ENCODE peak calls at places on chromosomes 5 and 9, in nine cellular contexts. K is GM12865, W is AG10803, A is heart left ventricle, N is transverse colon, M is tibial artery, P is endothelial cell, J is neural crest cell, L is brain microvascular endothelial cell. T is an unnamed sample.

GRCh38 chr5:152389209-152389608 is 15.9 kb downstream of the NMUR2 start:
- DNase-seq in P (no peak), W (no peak), J (no peak), M (no peak), L (no peak), N (no peak), A (no peak), K (no peak), T (no peak)

GRCh38 chr9:136083558-136084190 is 11.4 kb downstream of the NACC2 start:
- DNase-seq in N (no peak), K (no peak), M (peak), J (no peak), P (no peak), A (no peak), W (no peak), L (no peak), T (no peak)

GRCh38 chr5:168227973-168228615 is 63.4 kb upstream of the WWC1 start:
- DNase-seq in K (peak), A (no peak), M (no peak), N (no peak), L (no peak), W (peak), J (no peak), P (no peak), T (peak)

GRCh38 chr9:93899609-93900435 is 55.3 kb downstream of the BARX1 start:
- DNase-seq in L (no peak), K (no peak), J (no peak), M (peak), A (peak), P (no peak), N (peak), W (no peak), T (peak)

GRCh38 chr5:10310073-10310779 is 2.5 kb upstream of the CMBL start:
- DNase-seq in M (no peak), A (no peak), J (no peak), W (no peak), N (peak), K (no peak), L (peak), P (no peak), T (no peak)

GRCh38 chr5:141876628-141877477 is 1.4 kb downstream of the PCDH1 start:
- DNase-seq in A (no peak), W (no peak), P (no peak), N (peak), J (no peak), L (no peak), K (no peak), M (peak), T (no peak)

GRCh38 chr5:142853682-142854081 is 83.5 kb downstream of the ARHGAP26 start:
- DNase-seq in J (no peak), N (no peak), P (no peak), W (no peak), A (no peak), L (no peak), M (no peak), K (no peak), T (no peak)

GRCh38 chr5:37804401-37804800 is 35.4 kb downstream of the GDNF start:
- DNase-seq in N (no peak), L (no peak), K (no peak), P (no peak), M (no peak), A (no peak), J (no peak), W (no peak), T (no peak)

GRCh38 chr5:60639544-60639943 is 60.4 kb downstream of the DEPDC1B start:
- DNase-seq in A (no peak), N (no peak), L (no peak), P (no peak), K (no peak), W (no peak), M (no peak), J (no peak), T (no peak)

GRCh38 chr9:124615100-124615742 is 108.0 kb upstream of the NR5A1 start:
- DNase-seq in N (no peak), K (no peak), L (no peak), A (no peak), W (no peak), J (no peak), M (no peak), P (no peak), T (no peak)

GRCh38 chr5:37815913-37816312 is 23.9 kb downstream of the GDNF start:
- DNase-seq in W (no peak), J (no peak), L (no peak), M (no peak), K (no peak), N (no peak), A (no peak), P (no peak), T (no peak)

GRCh38 chr5:158979749-158980521 is 119.8 kb downstream of the EBF1 start:
- DNase-seq in K (no peak), L (peak), W (no peak), A (peak), P (peak), J (peak), M (peak), N (peak), T (no peak)

GRCh38 chr5:1824903-1825841 is 24.0 kb downstream of the NDUFS6 start:
- DNase-seq in M (no peak), W (no peak), K (no peak), A (no peak), P (no peak), L (no peak), N (no peak), J (no peak), T (no peak)

GRCh38 chr5:146233441-146233840 is 30.0 kb downstream of the RBM27 start:
- DNase-seq in A (peak), P (no peak), W (no peak), J (no peak), L (no peak), K (no peak), M (no peak), N (no peak), T (no peak)

GRCh38 chr9:90996154-90996788 is 194.7 kb downstream of the SYK start:
- DNase-seq in J (no peak), W (no peak), M (no peak), N (no peak), P (no peak), K (no peak), A (no peak), L (no peak), T (no peak)

GRCh38 chr5:154190652-154191304 is at the start of gene GALNT10:
- DNase-seq in L (no peak), N (peak), P (peak), M (peak), A (peak), W (peak), K (peak), J (no peak), T (peak)

GRCh38 chr9:76655121-76655531 is 109.1 kb upstream of the PCA3 start:
- DNase-seq in K (no peak), J (no peak), P (no peak), L (peak), W (no peak), M (no peak), N (no peak), A (no peak), T (no peak)

GRCh38 chr9:15509931-15510788 is 610 bp downstream of the PSIP1 start:
- DNase-seq in M (peak), P (peak), N (peak), J (peak), W (peak), A (peak), K (peak), L (peak), T (peak)

GRCh38 chr5:169554251-169554650 is 29.3 kb upstream of the SPDL1 start:
- DNase-seq in J (no peak), L (no peak), M (no peak), A (no peak), K (peak), W (no peak), N (no peak), P (no peak), T (no peak)

GRCh38 chr9:90999425-91000397 is 198.1 kb downstream of the SYK start:
- DNase-seq in A (no peak), M (no peak), N (no peak), L (no peak), K (no peak), W (no peak), J (no peak), P (no peak), T (no peak)

GRCh38 chr5:141961466-141961865 is 3.5 kb upstream of the PCDH12 start:
- DNase-seq in W (no peak), J (no peak), L (no peak), P (no peak), A (no peak), M (no peak), K (no peak), N (no peak), T (no peak)

GRCh38 chr5:36929438-36929837 is 52.9 kb downstream of the NIPBL start:
- DNase-seq in N (no peak), K (no peak), L (no peak), W (no peak), P (no peak), A (no peak), M (no peak), J (no peak), T (no peak)

GRCh38 chr5:135356522-135357318 is 42.3 kb downstream of the MACROH2A1 start:
- DNase-seq in L (peak), W (peak), K (no peak), A (peak), P (no peak), N (peak), J (no peak), M (peak), T (no peak)

GRCh38 chr9:136671646-136672430 is 9.1 kb downstream of the EGFL7 start:
- DNase-seq in A (no peak), M (no peak), P (peak), L (no peak), W (no peak), K (peak), J (peak), N (no peak), T (peak)

GRCh38 chr5:34053571-34054271 is 10.7 kb upstream of the C1QTNF3 start:
- DNase-seq in L (no peak), W (no peak), M (no peak), K (no peak), P (no peak), J (no peak), A (no peak), N (no peak), T (no peak)

GRCh38 chr9:87970602-87971001 is 3.7 kb downstream of the CDK20 start:
- DNase-seq in P (no peak), M (no peak), N (no peak), L (no peak), A (no peak), W (no peak), J (no peak), K (no peak), T (no peak)

GRCh38 chr9:36882117-36882465 is 152.0 kb downstream of the PAX5 start:
- DNase-seq in L (no peak), J (no peak), M (no peak), A (no peak), K (no peak), W (no peak), N (no peak), P (no peak), T (no peak)

GRCh38 chr9:95338243-95338642 is 20.7 kb upstream of the FANCC start:
- DNase-seq in N (no peak), L (no peak), W (no peak), M (no peak), J (no peak), A (no peak), K (no peak), P (no peak), T (no peak)

GRCh38 chr9:95344735-95345134 is 27.2 kb upstream of the FANCC start:
- DNase-seq in M (no peak), P (no peak), W (no peak), J (no peak), K (no peak), A (no peak), L (no peak), N (no peak), T (no peak)

GRCh38 chr9:95342571-95342970 is 25.1 kb upstream of the FANCC start:
- DNase-seq in A (no peak), K (no peak), N (no peak), M (no peak), W (no peak), L (no peak), J (no peak), P (no peak), T (no peak)

GRCh38 chr9:95343725-95344287 is 26.3 kb upstream of the FANCC start:
- DNase-seq in L (no peak), P (no peak), K (no peak), M (no peak), J (no peak), A (no peak), N (no peak), W (no peak), T (no peak)

DNA sequence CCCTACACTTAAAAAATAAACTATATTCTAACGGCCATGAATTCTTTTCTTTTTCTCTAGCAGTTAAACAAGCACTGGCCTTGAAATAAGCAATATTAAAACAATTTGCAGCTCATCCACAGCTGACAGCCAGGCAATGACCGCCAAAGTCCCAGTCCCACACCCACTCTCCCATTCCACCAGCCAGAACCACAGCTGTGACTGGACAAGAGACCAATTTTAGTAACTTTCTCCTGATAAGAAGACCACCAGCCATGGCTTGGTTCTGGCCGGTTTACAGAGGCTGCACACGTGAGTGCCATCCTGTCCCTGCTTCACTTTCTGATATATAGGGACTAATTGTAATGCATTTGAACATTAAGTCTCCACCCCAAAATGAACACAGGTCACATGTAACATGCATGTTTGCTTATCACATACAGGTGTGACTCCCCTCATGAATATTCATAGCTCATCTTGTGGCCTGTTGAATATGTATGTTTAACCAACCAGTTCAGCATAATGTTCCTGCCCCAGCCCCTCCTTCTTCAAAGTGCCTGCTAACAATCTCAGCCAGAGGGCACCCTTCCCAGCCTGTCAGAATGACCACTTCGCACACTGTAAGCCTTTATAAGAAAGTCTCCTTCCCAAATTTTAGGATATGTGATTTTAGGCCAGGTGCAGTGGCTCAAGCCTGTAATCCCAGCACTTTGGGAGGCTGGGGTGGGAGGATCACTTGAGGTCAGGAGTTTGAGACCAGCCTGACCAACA is 23.9 kb upstream of the FANCC start:
- DNase-seq in L (no peak), N (no peak), A (no peak), M (no peak), P (no peak), J (no peak), K (no peak), W (peak), T (no peak)
- TF ChIP-seq CTCF in L (peak), N (no peak), A (peak), M (no peak), P (no peak), J (peak), K (no peak), W (peak), T (no peak)

DNA sequence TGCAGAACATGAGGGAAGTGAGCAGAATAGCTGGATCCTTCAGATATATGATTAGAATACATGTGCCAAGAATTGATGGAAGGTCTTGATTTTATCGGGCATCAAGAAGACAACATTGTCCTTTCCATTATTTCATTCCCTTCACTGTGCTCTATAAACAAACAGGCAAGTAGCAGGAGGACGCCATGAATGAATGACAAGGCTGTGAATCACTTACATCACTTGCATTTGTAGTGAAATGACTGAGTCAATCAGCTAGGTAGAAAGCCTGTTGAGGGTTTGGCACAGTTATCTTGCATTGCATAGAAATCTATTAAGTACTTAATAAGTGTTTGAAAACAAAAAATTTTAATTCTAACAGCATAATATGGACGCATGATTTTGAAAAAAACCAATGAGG is 548.8 kb upstream of the IZUMO3 start:
- DNase-seq in J (no peak), A (no peak), L (peak), P (no peak), M (no peak), K (no peak), W (no peak), N (no peak), T (no peak)
- TF ChIP-seq CTCF in J (no peak), A (no peak), L (no peak), P (no peak), M (no peak), K (no peak), W (no peak), N (no peak), T (no peak)

GRCh38 chr9:35818341-35818740 is 3.5 kb upstream of the HINT2 start:
- DNase-seq in W (no peak), M (no peak), L (no peak), J (no peak), A (no peak), P (no peak), K (no peak), N (no peak), T (no peak)

GRCh38 chr9:35814841-35815543 is at the start of gene HINT2:
- DNase-seq in M (peak), K (peak), J (peak), N (peak), W (peak), L (peak), P (peak), A (peak), T (peak)

GRCh38 chr9:35813434-35814105 is 1.3 kb downstream of the HINT2 start:
- DNase-seq in P (no peak), N (no peak), A (no peak), M (no peak), W (peak), K (peak), J (no peak), L (no peak), T (no peak)

GRCh38 chr9:35814106-35814840 is 569 bp downstream of the HINT2 start:
- DNase-seq in A (peak), L (no peak), W (peak), M (peak), J (peak), K (peak), N (peak), P (peak), T (peak)

DNA sequence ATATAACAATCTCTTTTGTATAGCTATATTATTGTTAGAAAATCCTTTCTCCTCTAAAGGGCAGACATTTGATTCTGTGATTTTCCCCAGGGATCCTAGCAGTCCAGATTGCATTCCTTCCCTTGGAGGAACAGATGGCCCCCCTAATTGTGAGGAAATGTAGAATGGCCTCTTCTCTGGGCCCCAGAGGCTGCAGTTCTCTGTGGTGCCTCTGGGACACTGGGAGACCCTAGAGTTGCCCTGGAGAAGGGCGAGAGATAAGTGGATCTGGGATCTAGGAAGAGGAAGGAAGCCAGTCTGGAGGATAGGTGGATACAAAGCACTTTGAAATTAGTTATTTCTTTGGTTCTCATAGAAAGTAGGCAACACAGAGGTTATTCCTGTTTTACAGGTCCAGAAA is 1.9 kb upstream of the HINT2 start:
- DNase-seq in P (peak), N (no peak), W (no peak), M (no peak), L (no peak), K (no peak), A (no peak), J (no peak), T (no peak)
- TF ChIP-seq CTCF in P (no peak), N (no peak), W (peak), M (no peak), L (peak), K (peak), A (no peak), J (peak), T (no peak)

GRCh38 chr5:76402251-76402879 is 720 bp upstream of the IQGAP2 start:
- DNase-seq in K (peak), P (peak), W (no peak), A (peak), M (no peak), J (peak), N (peak), L (no peak), T (peak)
- TF ChIP-seq CTCF in K (no peak), P (no peak), W (no peak), A (no peak), M (no peak), J (no peak), N (no peak), L (no peak), T (no peak)

GRCh38 chr5:132747064-132747692 is at the start of gene CCNI2:
- DNase-seq in K (peak), N (peak), W (no peak), M (no peak), J (peak), L (no peak), A (no peak), P (peak), T (peak)
- TF ChIP-seq CTCF in K (no peak), N (peak), W (no peak), M (no peak), J (peak), L (no peak), A (no peak), P (no peak), T (no peak)

DNA sequence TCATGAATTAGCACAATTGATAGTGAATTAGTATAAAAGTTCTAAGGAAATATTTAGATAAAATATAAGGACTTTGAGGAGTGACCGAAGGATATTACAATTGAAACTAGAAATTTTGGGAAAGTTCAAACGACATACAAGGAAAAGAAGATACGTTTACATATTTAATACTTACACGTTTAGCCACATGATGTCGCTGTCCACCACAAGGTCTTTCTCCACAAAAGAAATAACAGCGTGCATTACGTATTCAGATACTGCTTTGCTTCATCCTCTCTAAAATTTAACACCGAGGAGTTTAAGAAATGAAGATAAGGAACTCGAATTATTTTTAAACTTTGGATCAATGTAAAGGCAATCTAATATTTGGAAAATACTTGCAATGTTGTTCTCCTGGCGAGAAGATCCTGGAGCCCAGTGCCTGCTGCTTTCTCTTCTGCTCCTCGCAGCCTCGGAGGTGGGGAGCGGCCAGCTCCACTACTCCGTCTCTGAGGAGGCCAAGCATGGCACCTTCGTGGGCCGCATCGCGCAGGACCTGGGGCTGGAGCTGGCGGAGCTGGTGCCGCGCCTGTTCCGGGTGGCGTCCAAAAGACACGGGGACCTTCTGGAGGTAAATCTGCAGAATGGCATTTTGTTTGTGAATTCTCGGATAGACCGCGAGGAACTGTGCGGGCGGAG is at the start of gene PCDHA3:
- DNase-seq in A (no peak), M (peak), K (no peak), N (no peak), W (peak), J (no peak), P (no peak), L (no peak), T (no peak)
- TF ChIP-seq CTCF in A (peak), M (peak), K (no peak), N (no peak), W (peak), J (no peak), P (peak), L (peak), T (no peak)

DNA sequence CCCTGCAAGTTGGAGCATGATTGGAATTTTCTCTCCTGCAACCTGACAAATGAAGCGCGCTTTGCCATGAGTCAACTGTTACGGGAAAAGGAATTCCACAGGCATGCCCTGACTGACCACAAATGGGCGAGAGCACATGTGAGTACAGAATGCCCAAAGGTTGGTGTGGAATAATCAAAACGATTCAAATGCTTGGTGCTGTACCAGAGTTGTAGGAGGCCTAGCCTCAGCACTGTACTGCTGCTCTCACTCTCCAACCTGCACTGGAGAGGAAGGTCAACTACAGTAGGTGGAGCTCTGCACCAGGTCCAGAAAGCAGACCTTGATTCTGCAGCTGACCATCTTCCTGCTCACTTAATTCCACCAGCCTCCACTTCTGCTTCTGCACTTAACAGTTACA is 406.9 kb upstream of the ACTBL2 start:
- DNase-seq in L (peak), P (peak), N (peak), K (peak), J (no peak), A (peak), W (peak), M (no peak), T (no peak)
- TF ChIP-seq CTCF in L (peak), P (no peak), N (no peak), K (no peak), J (no peak), A (peak), W (peak), M (no peak), T (no peak)

T was measured in GM13976.